ENCODE peak calls at places on chromosomes 12 and 14, in four cellular contexts. One of them, this sample, is unnamed. For H3K4me1, the result is how much of the 10 kb centered on the place peaks cover.

GRCh38 chr14:23539209-23539866 is 12.2 kb downstream of the ZFHX2 start:
- DNase-seq in heart right ventricle: no peak
- DNase-seq in Karpas-422: peak
- DNase-seq in A549: peak
- DNase-seq in this sample: peak

GRCh38 chr14:71355324-71356201 is 448.3 kb downstream of the PCNX1 start:
- DNase-seq in heart right ventricle: no peak
- DNase-seq in Karpas-422: no peak
- DNase-seq in A549: no peak
- DNase-seq in this sample: no peak

GRCh38 chr12:66345212-66345611 is 42.9 kb downstream of the HELB start:
- DNase-seq in heart right ventricle: no peak
- DNase-seq in Karpas-422: no peak
- DNase-seq in A549: no peak
- DNase-seq in this sample: no peak

GRCh38 chr14:61420326-61420725 is 98.9 kb downstream of the PRKCH start:
- DNase-seq in heart right ventricle: no peak
- DNase-seq in Karpas-422: no peak
- DNase-seq in A549: peak
- DNase-seq in this sample: no peak

GRCh38 chr12:63040526-63041220 is 105.7 kb upstream of the PPM1H start:
- DNase-seq in heart right ventricle: no peak
- DNase-seq in Karpas-422: no peak
- DNase-seq in A549: no peak
- DNase-seq in this sample: no peak

GRCh38 chr14:66003082-66003740 is 483.0 kb upstream of the CCDC196 start:
- DNase-seq in heart right ventricle: no peak
- DNase-seq in Karpas-422: no peak
- DNase-seq in A549: no peak
- DNase-seq in this sample: no peak

GRCh38 chr14:32594766-32595165 is 265.7 kb downstream of the AKAP6 start:
- DNase-seq in heart right ventricle: no peak
- DNase-seq in Karpas-422: no peak
- DNase-seq in A549: no peak
- DNase-seq in this sample: no peak

GRCh38 chr12:10469701-10470100 is 16.5 kb upstream of the KLRC1 start:
- DNase-seq in heart right ventricle: no peak
- DNase-seq in Karpas-422: no peak
- DNase-seq in A549: no peak
- DNase-seq in this sample: no peak

GRCh38 chr12:75646329-75646940 is 135.0 kb upstream of the KRR1 start:
- DNase-seq in heart right ventricle: no peak
- DNase-seq in Karpas-422: no peak
- DNase-seq in A549: no peak
- DNase-seq in this sample: no peak

GRCh38 chr12:41013921-41014642 is 174.0 kb upstream of the PDZRN4 start:
- DNase-seq in heart right ventricle: no peak
- DNase-seq in Karpas-422: no peak
- DNase-seq in A549: no peak
- DNase-seq in this sample: no peak

GRCh38 chr12:124660846-124661245 is 93.4 kb upstream of the NCOR2 start:
- DNase-seq in heart right ventricle: no peak
- DNase-seq in Karpas-422: no peak
- DNase-seq in A549: no peak
- DNase-seq in this sample: no peak

GRCh38 chr14:100529561-100530031 is 57.6 kb downstream of the BEGAIN start:
- DNase-seq in heart right ventricle: no peak
- DNase-seq in Karpas-422: no peak
- DNase-seq in A549: no peak
- DNase-seq in this sample: peak

GRCh38 chr12:65208957-65209654 is 39.7 kb downstream of the LEMD3 start:
- DNase-seq in heart right ventricle: no peak
- DNase-seq in Karpas-422: no peak
- DNase-seq in A549: no peak
- DNase-seq in this sample: no peak

GRCh38 chr12:27453462-27453861 is 6.9 kb downstream of the SMCO2 start:
- DNase-seq in heart right ventricle: no peak
- DNase-seq in Karpas-422: no peak
- DNase-seq in A549: no peak
- DNase-seq in this sample: no peak

GRCh38 chr14:78997811-78998210 is 827.6 kb downstream of the NRXN3 start:
- DNase-seq in heart right ventricle: no peak
- DNase-seq in Karpas-422: no peak
- DNase-seq in A549: no peak
- DNase-seq in this sample: no peak

GRCh38 chr14:57820581-57820980 is 45.3 kb downstream of the SLC35F4 start:
- DNase-seq in heart right ventricle: no peak
- DNase-seq in Karpas-422: no peak
- DNase-seq in A549: no peak
- DNase-seq in this sample: no peak

GRCh38 chr14:34347683-34348082 is 114.4 kb downstream of the SPTSSA start:
- DNase-seq in heart right ventricle: no peak
- DNase-seq in Karpas-422: no peak
- DNase-seq in A549: no peak
- DNase-seq in this sample: no peak

GRCh38 chr14:92456215-92457017 is 57.2 kb upstream of the RIN3 start:
- DNase-seq in heart right ventricle: peak
- DNase-seq in Karpas-422: peak
- DNase-seq in A549: peak
- DNase-seq in this sample: peak

GRCh38 chr14:51786227-51786626 is 74.2 kb upstream of the GNG2 start:
- DNase-seq in heart right ventricle: no peak
- DNase-seq in Karpas-422: no peak
- DNase-seq in A549: no peak
- DNase-seq in this sample: no peak

GRCh38 chr14:81536125-81536771 is 2.6 kb upstream of the SEL1L start:
- DNase-seq in heart right ventricle: no peak
- DNase-seq in Karpas-422: no peak
- DNase-seq in A549: no peak
- DNase-seq in this sample: no peak

GRCh38 chr14:81533536-81534343 is at the start of gene SEL1L:
- DNase-seq in heart right ventricle: peak
- DNase-seq in Karpas-422: peak
- DNase-seq in A549: peak
- DNase-seq in this sample: peak

GRCh38 chr14:81534510-81535074 is 939 bp upstream of the SEL1L start:
- DNase-seq in heart right ventricle: no peak
- DNase-seq in Karpas-422: no peak
- DNase-seq in A549: no peak
- DNase-seq in this sample: no peak

GRCh38 chr14:81537193-81537592 is 3.5 kb upstream of the SEL1L start:
- DNase-seq in heart right ventricle: no peak
- DNase-seq in Karpas-422: no peak
- DNase-seq in A549: no peak
- DNase-seq in this sample: no peak

DNA sequence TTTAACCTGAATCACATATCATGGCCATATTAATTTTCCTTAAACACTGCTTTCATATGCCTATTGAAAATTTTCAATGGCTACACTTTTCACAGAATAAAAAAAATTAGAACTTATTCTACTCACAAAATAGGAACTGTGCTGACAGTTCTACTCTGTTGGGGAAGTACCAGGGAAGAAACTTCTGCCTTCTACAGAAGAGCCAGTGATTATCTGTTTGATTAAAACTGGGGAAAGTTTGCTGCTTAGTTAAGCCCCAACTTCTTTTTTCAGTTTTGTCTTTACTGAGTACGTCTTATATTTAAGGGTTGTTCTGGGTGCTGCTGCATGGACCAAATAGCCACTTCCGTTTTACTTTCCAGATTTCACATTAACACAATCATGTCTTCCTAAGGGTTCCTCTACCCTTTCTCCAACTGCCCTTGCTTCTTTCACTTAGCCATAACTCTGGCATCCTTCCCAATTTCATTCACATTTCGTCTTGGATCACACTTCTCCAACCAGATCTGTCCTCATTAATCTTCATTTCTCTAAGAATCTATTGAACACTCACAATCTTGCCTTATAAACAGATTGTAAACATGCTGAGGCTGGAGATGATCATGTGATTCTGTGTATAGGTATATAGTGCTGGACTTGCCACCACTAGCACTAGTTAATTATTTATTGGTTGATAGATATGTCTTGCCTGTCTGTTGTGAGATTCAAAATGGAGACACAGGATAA is 1.9 kb upstream of the SEL1L start:
- DNase-seq in heart right ventricle: no peak
- DNase-seq in Karpas-422: no peak
- DNase-seq in A549: no peak
- DNase-seq in this sample: no peak
- H3K27ac ChIP-seq in heart right ventricle: peak
- H3K27ac ChIP-seq in Karpas-422: no peak
- H3K27ac ChIP-seq in A549: no peak
- H3K27ac ChIP-seq in this sample: peak

GRCh38 chr12:122875590-122876220 is 20.2 kb downstream of the VPS37B start:
- DNase-seq in heart right ventricle: no peak
- DNase-seq in Karpas-422: no peak
- DNase-seq in A549: no peak
- DNase-seq in this sample: no peak
- H3K4me1 ChIP-seq in heart right ventricle: under half
- H3K4me1 ChIP-seq in Karpas-422: under half
- H3K4me1 ChIP-seq in A549: under half
- H3K4me1 ChIP-seq in this sample: half or more

GRCh38 chr12:129830796-129831195 is 73.0 kb downstream of the TMEM132D start:
- DNase-seq in heart right ventricle: no peak
- DNase-seq in Karpas-422: no peak
- DNase-seq in A549: no peak
- DNase-seq in this sample: no peak
- H3K27ac ChIP-seq in heart right ventricle: no peak
- H3K27ac ChIP-seq in Karpas-422: no peak
- H3K27ac ChIP-seq in A549: no peak
- H3K27ac ChIP-seq in this sample: no peak

GRCh38 chr12:131608740-131609665 is 101.9 kb upstream of the SFSWAP start:
- DNase-seq in heart right ventricle: peak
- DNase-seq in Karpas-422: peak
- DNase-seq in A549: peak
- DNase-seq in this sample: peak

GRCh38 chr12:131610181-131610580 is 100.7 kb upstream of the SFSWAP start:
- DNase-seq in heart right ventricle: no peak
- DNase-seq in Karpas-422: no peak
- DNase-seq in A549: no peak
- DNase-seq in this sample: peak

GRCh38 chr12:131611416-131612091 is 99.3 kb upstream of the SFSWAP start:
- DNase-seq in heart right ventricle: no peak
- DNase-seq in Karpas-422: no peak
- DNase-seq in A549: no peak
- DNase-seq in this sample: peak

GRCh38 chr12:131610891-131611290 is 100.0 kb upstream of the SFSWAP start:
- DNase-seq in heart right ventricle: no peak
- DNase-seq in Karpas-422: no peak
- DNase-seq in A549: no peak
- DNase-seq in this sample: peak

DNA sequence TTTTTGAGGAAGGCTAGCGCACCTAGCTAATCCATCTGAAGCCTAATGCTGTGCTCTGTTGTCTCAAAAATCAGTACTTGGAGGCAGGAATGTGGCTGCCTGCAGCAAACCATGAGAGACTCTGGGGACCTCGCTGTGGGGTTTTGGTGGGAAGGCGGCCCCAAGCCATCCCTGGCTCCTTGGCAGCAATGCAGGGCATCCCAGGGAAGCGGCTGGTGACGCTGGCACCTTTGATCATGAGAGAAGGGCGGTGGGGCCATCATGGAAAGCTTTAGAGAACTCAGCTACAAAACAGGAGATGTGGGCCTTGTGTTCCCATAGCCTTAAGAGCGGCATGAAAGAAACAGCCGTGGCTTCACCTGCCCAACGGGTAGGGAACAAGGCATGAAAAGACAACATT is 101.1 kb upstream of the SFSWAP start:
- DNase-seq in heart right ventricle: no peak
- DNase-seq in Karpas-422: no peak
- DNase-seq in A549: no peak
- DNase-seq in this sample: peak
- H3K4me1 ChIP-seq in heart right ventricle: under half
- H3K4me1 ChIP-seq in Karpas-422: under half
- H3K4me1 ChIP-seq in A549: under half
- H3K4me1 ChIP-seq in this sample: under half

DNA sequence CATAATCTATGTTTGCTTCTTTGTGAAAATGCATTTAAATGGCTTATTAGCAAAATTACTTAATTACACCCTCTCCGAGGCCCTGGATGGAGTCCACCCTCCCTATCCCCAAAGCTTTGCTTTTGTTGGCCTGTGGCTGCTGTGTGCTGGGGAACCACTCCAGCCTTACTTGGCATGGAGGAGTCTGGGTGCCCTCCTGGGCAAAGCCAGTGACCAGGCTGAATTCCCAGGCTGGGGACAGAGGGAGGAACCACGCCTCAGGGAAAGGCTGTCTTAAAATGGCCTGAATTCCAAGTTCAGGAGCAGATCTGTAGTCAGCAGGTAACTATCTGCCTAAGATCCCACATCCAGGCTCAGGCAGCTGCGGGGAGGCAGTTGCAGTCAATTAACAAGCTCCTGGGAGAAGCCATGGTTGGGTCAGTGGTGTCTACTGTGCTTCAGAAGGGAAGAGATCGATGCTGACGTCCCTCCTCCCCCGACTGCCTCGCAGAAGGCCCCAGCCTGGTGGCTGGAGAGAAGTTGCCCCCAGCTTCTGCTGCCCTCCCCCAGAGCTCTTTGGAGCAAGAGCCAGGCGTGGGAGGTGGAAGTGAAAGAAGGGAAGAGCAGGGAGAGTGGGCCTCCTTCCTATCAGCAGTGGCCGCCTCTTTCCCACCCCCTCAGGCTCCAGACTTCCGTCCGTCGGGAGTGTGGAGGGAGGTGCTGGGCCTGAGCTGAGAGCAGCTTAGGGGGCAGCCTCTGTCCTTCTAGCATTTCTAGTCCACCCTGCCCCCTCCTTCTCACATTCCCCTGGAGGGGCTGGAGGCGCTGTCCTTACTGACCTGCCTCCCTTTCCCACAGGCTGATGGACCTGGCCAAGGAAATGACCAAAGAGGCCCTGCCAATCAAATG is 11.3 kb downstream of the VASH1 start:
- DNase-seq in heart right ventricle: peak
- DNase-seq in Karpas-422: no peak
- DNase-seq in A549: no peak
- DNase-seq in this sample: peak
- H3K27ac ChIP-seq in heart right ventricle: peak
- H3K27ac ChIP-seq in Karpas-422: no peak
- H3K27ac ChIP-seq in A549: peak
- H3K27ac ChIP-seq in this sample: peak

This sample was measured in spleen.